ENCODE peak calls at places on chromosomes 7 and 10, in five cellular contexts. V is testis, N is astrocyte of the spinal cord, J is A549, D is neural progenitor cell. X is an unnamed sample.

GRCh38 chr7:44325811-44326241 is 432 bp upstream of the CAMK2B start:
- DNase-seq in V (no peak), D (peak), J (peak), N (no peak), X (no peak)

GRCh38 chr7:75850222-75850621 is 28.6 kb upstream of the RHBDD2 start:
- DNase-seq in N (no peak), V (no peak), D (no peak), J (no peak), X (no peak)

GRCh38 chr7:127189885-127190284 is 62.9 kb downstream of the GRM8 start:
- DNase-seq in D (no peak), N (no peak), J (no peak), V (peak), X (no peak)

GRCh38 chr7:80548790-80549530 is 37.1 kb upstream of the GNAT3 start:
- DNase-seq in N (no peak), J (no peak), V (no peak), D (no peak), X (no peak)

GRCh38 chr10:17067549-17068264 is 61.9 kb downstream of the CUBN start:
- DNase-seq in N (no peak), D (no peak), J (no peak), V (no peak), X (no peak)

GRCh38 chr7:127912901-127913300 is 118.3 kb downstream of the LRRC4 start:
- DNase-seq in D (no peak), N (no peak), V (no peak), J (no peak), X (no peak)

GRCh38 chr10:96627292-96627691 is 40.5 kb upstream of the TM9SF3 start:
- DNase-seq in N (no peak), J (no peak), D (no peak), V (no peak), X (no peak)

GRCh38 chr7:106372595-106373318 is 88.0 kb upstream of the NAMPT start:
- DNase-seq in J (no peak), N (no peak), D (no peak), V (no peak), X (no peak)

GRCh38 chr10:43315096-43315495 is 48.2 kb upstream of the RASGEF1A start:
- DNase-seq in V (peak), D (no peak), N (no peak), J (no peak), X (no peak)

GRCh38 chr10:43316516-43316915 is 49.7 kb upstream of the RASGEF1A start:
- DNase-seq in J (no peak), N (no peak), V (no peak), D (no peak), X (no peak)

GRCh38 chr10:43316988-43317387 is 50.1 kb upstream of the RASGEF1A start:
- DNase-seq in V (no peak), N (no peak), D (no peak), J (no peak), X (no peak)

GRCh38 chr10:43314626-43315025 is 47.8 kb upstream of the RASGEF1A start:
- DNase-seq in V (no peak), D (no peak), J (no peak), N (no peak), X (no peak)

GRCh38 chr10:43315535-43316245 is 48.8 kb upstream of the RASGEF1A start:
- DNase-seq in V (no peak), N (no peak), D (peak), J (no peak), X (no peak)
- TF ChIP-seq CTCF in V (no peak), N (no peak), D (no peak), J (no peak), X (no peak)

GRCh38 chr10:127872871-127873600 is 19.7 kb downstream of the CLRN3 start:
- DNase-seq in J (no peak), N (no peak), V (peak), D (no peak), X (no peak)
- TF ChIP-seq CTCF in J (no peak), N (no peak), V (no peak), D (no peak), X (no peak)

GRCh38 chr7:37915438-37915837 is 1.2 kb downstream of the SFRP4 start:
- DNase-seq in N (peak), V (no peak), D (no peak), J (no peak), X (no peak)
- TF ChIP-seq CTCF in N (no peak), V (no peak), D (no peak), J (no peak), X (no peak)

GRCh38 chr7:108660465-108660864 is 90.8 kb downstream of the DNAJB9 start:
- DNase-seq in J (no peak), N (peak), D (peak), V (no peak), X (no peak)
- TF ChIP-seq CTCF in J (peak), N (peak), D (peak), V (peak), X (no peak)

DNA sequence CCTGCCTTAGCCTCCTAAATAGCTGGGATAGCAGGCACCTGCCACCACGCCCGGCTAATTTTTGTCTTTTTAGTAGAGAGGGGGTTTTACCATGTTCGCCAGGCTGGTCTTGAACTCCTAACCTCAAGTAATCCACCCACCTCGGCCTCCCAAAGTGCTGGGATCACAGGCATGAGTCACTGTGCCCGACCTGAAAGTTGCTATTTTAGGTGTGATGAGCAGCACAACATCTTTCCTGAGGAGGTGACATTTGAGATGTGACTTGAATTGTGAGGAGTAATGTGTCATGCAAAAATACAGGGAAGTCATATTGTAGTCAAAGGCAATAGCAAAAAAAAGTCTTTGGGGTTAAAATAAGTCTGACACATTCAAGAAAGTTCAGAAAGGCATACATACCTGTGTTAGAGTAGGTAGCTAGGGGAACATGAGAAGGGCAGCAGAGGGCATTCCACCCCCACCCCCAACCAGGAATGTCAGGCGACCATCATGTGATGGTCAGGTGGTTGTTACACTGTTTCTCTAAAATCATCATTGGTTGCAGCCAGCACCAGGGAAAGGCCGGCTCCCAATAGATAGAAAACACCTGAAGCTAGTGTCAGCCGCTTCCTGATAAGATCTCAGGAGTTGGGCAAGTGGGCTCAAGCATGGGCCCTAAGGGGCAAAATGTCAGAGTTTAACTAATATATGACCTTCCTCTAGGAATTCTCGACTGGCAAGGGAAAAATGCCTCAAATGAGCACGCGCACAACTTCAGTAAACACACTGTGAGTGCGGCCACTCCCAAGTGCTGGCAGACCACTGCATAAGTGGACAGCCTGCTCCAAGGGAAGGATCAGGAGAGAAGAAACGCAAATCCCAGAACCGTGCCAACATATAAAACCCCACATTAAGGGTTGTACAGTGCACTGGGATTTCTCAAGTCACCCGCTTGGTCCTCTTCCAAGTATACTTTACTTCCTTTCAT is at the start of gene TACC2:
- DNase-seq in N (no peak), V (no peak), J (no peak), D (no peak), X (no peak)
- TF ChIP-seq CTCF in N (no peak), V (no peak), J (no peak), D (no peak), X (no peak)

X was measured in activated B cell treated with CpG ODN at 0.5 μM for 24 hours.